ENCODE peak calls at places on chromosomes 6 and 20, in six cellular contexts. O is erythroblast, Q is mucosa of descending colon, G is activated T-cell treated with anti-CD3 and anti-CD28 coated beads for 4 hours, U is hippocampal formation, C is fibroblast of mammary gland. A is an unnamed sample.

GRCh38 chr6:28105286-28105685 is 19.1 kb upstream of the ZSCAN16 start:
- DNase-seq in O (peak; percentile 47), Q (peak; percentile 2), G (no peak), U (peak; percentile 27), C (peak; percentile 26), A (peak; percentile 30)

GRCh38 chr20:18662279-18662678 is 74.4 kb downstream of the DTD1 start:
- DNase-seq in O (no peak), Q (no peak), G (no peak), U (no peak), C (no peak), A (no peak)

GRCh38 chr20:18679020-18679419 is 91.2 kb downstream of the DTD1 start:
- DNase-seq in O (no peak), Q (no peak), G (no peak), U (peak; percentile 38), C (peak; percentile 28), A (peak; percentile 33)

GRCh38 chr6:136166815-136167214 is 83.3 kb downstream of the MTFR2 start:
- DNase-seq in O (no peak), Q (no peak), G (no peak), U (no peak), C (peak; percentile 28), A (no peak)

GRCh38 chr6:149492798-149493165 is 8.0 kb upstream of the ZC3H12D start:
- DNase-seq in O (no peak), Q (no peak), G (no peak), U (no peak), C (no peak), A (no peak)

GRCh38 chr6:15435468-15435867 is 189.6 kb downstream of the JARID2 start:
- DNase-seq in O (no peak), Q (no peak), G (no peak), U (no peak), C (no peak), A (no peak)

GRCh38 chr20:11929947-11930346 is 12.3 kb downstream of the BTBD3 start:
- DNase-seq in O (no peak), Q (no peak), G (no peak), U (no peak), C (no peak), A (no peak)

GRCh38 chr20:44196278-44196677 is 9.3 kb upstream of the JPH2 start:
- DNase-seq in O (peak; percentile 11), Q (no peak), G (no peak), U (no peak), C (peak; percentile 28), A (no peak)

GRCh38 chr6:160919713-160920112 is 71.9 kb upstream of the MAP3K4 start:
- DNase-seq in O (no peak), Q (peak; percentile 36), G (no peak), U (no peak), C (peak; percentile 92), A (peak; percentile 34)

GRCh38 chr6:33672808-33673207 is 38.7 kb downstream of the UQCC2 start:
- DNase-seq in O (peak; percentile 35), Q (peak; percentile 51), G (no peak), U (no peak), C (peak; percentile 97), A (peak; percentile 95)

GRCh38 chr20:33922224-33922623 is 71.5 kb upstream of the RALY start:
- DNase-seq in O (no peak), Q (no peak), G (no peak), U (no peak), C (no peak), A (no peak)

GRCh38 chr6:159438106-159438505 is 254.9 kb downstream of the SOD2 start:
- DNase-seq in O (no peak), Q (no peak), G (no peak), U (no peak), C (no peak), A (no peak)

GRCh38 chr6:152124432-152125074 is 317.1 kb downstream of the ESR1 start:
- DNase-seq in O (peak; percentile 7), Q (no peak), G (no peak), U (peak; percentile 50), C (peak; percentile 83), A (peak; percentile 61)

GRCh38 chr6:119077643-119078448 is 618 bp downstream of the FAM184A start:
- DNase-seq in O (peak; percentile 61), Q (peak; percentile 25), G (peak; percentile 22), U (no peak), C (peak; percentile 14), A (peak; percentile 7)

GRCh38 chr6:25340854-25341552 is 61.8 kb downstream of the CARMIL1 start:
- DNase-seq in O (no peak), Q (peak; percentile 33), G (no peak), U (no peak), C (no peak), A (no peak)

GRCh38 chr20:10414982-10415650 is 18.9 kb downstream of the MKKS start:
- DNase-seq in O (no peak), Q (no peak), G (no peak), U (no peak), C (no peak), A (peak; percentile 88)

GRCh38 chr6:116398366-116399005 is 27.7 kb downstream of the DSE start:
- DNase-seq in O (no peak), Q (no peak), G (no peak), U (no peak), C (peak; percentile 58), A (no peak)

GRCh38 chr6:164859791-164860190 is 449.6 kb downstream of the C6orf118 start:
- DNase-seq in O (no peak), Q (no peak), G (no peak), U (no peak), C (no peak), A (no peak)

GRCh38 chr6:35343092-35343834 is 905 bp downstream of the PPARD start:
- DNase-seq in O (peak; percentile 61), Q (peak; percentile 51), G (no peak), U (no peak), C (peak; percentile 35), A (peak; percentile 51)

GRCh38 chr6:24520929-24521546 is 26.3 kb downstream of the ALDH5A1 start:
- DNase-seq in O (peak; percentile 51), Q (peak; percentile 69), G (no peak), U (no peak), C (peak; percentile 31), A (peak; percentile 36)

A was measured in RPMI7951.